ENCODE peak calls at places on chromosomes 5 and 9, in eight cellular contexts. O is hepatic stellate cell; M is activated CD4-positive, alpha-beta T cell treated with anti-CD3 and anti-CD28 coated beads, Interleukin-2, amount 50 U/mL, for 1 hour; N is EL; R is SK-N-DZ; B is NCI-H1417; S is heart left ventricle; J is epithelial cell of esophagus. V is an unnamed sample.

GRCh38 chr9:70746760-70747159 is 332.3 kb upstream of the KLF9 start:
- DNase-seq in S (no peak), J (no peak), R (peak; percentile 26), O (no peak), B (peak; percentile 10), M (no peak), N (peak; percentile 10), V (no peak)

GRCh38 chr5:133610489-133611356 is 1.6 kb downstream of the FSTL4 start:
- DNase-seq in M (peak; percentile 22), S (peak; percentile 52), N (peak; percentile 32), B (peak; percentile 83), J (peak; percentile 61), R (peak; percentile 59), O (peak; percentile 26), V (peak; percentile 65)

GRCh38 chr9:121483049-121483448 is 16.6 kb downstream of the GGTA1 start:
- DNase-seq in N (peak; percentile 26), J (no peak), S (no peak), M (no peak), R (no peak), O (no peak), B (no peak), V (no peak)

GRCh38 chr5:118590806-118591205 is 397.5 kb downstream of the DTWD2 start:
- DNase-seq in B (no peak), R (no peak), S (no peak), M (no peak), O (no peak), N (no peak), J (no peak), V (no peak)

GRCh38 chr9:95382433-95382832 is 64.9 kb upstream of the FANCC start:
- DNase-seq in S (no peak), O (no peak), N (no peak), J (no peak), B (peak; percentile 33), R (peak; percentile 38), M (no peak), V (no peak)

GRCh38 chr5:5014836-5015235 is 125.3 kb upstream of the ADAMTS16 start:
- DNase-seq in B (no peak), R (no peak), M (no peak), O (no peak), J (peak; percentile 7), N (peak; percentile 82), S (no peak), V (no peak)

GRCh38 chr5:1065143-1065750 is 46.6 kb downstream of the SLC12A7 start:
- DNase-seq in N (no peak), O (no peak), B (no peak), M (no peak), J (no peak), S (no peak), R (no peak), V (no peak)

GRCh38 chr5:91049112-91049511 is 334.0 kb downstream of the ARRDC3 start:
- DNase-seq in S (no peak), R (no peak), M (no peak), N (no peak), B (no peak), J (no peak), O (no peak), V (no peak)

GRCh38 chr5:124927735-124928134 is 181.3 kb upstream of the ZNF608 start:
- DNase-seq in J (peak; percentile 66), S (no peak), N (peak; percentile 68), M (no peak), B (no peak), R (no peak), O (peak; percentile 11), V (no peak)

GRCh38 chr9:108416321-108416720 is 439.5 kb downstream of the ACTL7B start:
- DNase-seq in N (peak; percentile 10), J (peak; percentile 70), S (no peak), R (no peak), O (no peak), M (no peak), B (no peak), V (no peak)

GRCh38 chr5:159208508-159209437 is 580 bp downstream of the RNF145 start:
- DNase-seq in M (peak; percentile 20), S (peak; percentile 45), J (no peak), N (peak; percentile 63), R (peak; percentile 46), O (peak; percentile 42), B (peak; percentile 63), V (no peak)

GRCh38 chr5:153798830-153799229 is 239.9 kb downstream of the FAM114A2 start:
- DNase-seq in J (no peak), O (no peak), B (no peak), N (no peak), M (no peak), S (no peak), R (no peak), V (no peak)

GRCh38 chr9:35714123-35714522 is 17.9 kb downstream of the TLN1 start:
- DNase-seq in J (no peak), S (no peak), N (no peak), R (no peak), B (no peak), M (no peak), O (no peak), V (no peak)

GRCh38 chr5:141492168-141492885 is 3.4 kb downstream of the PCDHGC5 start:
- DNase-seq in R (no peak), O (no peak), B (no peak), J (no peak), N (no peak), S (no peak), M (no peak), V (peak; percentile 58)

GRCh38 chr9:77128125-77128789 is 49.1 kb upstream of the VPS13A start:
- DNase-seq in B (no peak), N (no peak), J (no peak), M (no peak), R (no peak), S (no peak), O (no peak), V (no peak)

GRCh38 chr5:52657231-52657645 is 130.5 kb upstream of the ITGA1 start:
- DNase-seq in M (no peak), N (peak; percentile 44), S (no peak), J (peak; percentile 62), O (peak; percentile 7), R (peak; percentile 78), B (peak; percentile 16), V (no peak)

GRCh38 chr9:120065151-120065550 is 514.8 kb downstream of the CDK5RAP2 start:
- DNase-seq in B (no peak), J (no peak), M (no peak), O (no peak), S (no peak), N (no peak), R (no peak), V (no peak)

GRCh38 chr5:430214-430925 is 12.6 kb upstream of the EXOC3 start:
- DNase-seq in M (no peak), N (no peak), O (no peak), S (no peak), R (no peak), B (no peak), J (no peak), V (no peak)

GRCh38 chr9:92097997-92098482 is 17.2 kb downstream of the SPTLC1 start:
- DNase-seq in N (no peak), J (peak; percentile 86), M (peak; percentile 25), O (no peak), R (no peak), B (no peak), S (peak; percentile 48), V (no peak)

V was measured in B cell.